ENCODE peak calls at places on chromosomes 6 and 20, in nine cellular contexts. One of them, this sample, is unnamed.

GRCh38 chr6:143059616-143060353 is 904 bp upstream of the AIG1 start:
- DNase-seq in IMR-90: peak; percentile 87
- DNase-seq in fibroblast of lung: peak; percentile 72
- DNase-seq in keratinocyte: peak; percentile 93
- DNase-seq in GM20000: peak; percentile 34
- DNase-seq in AG04450: peak; percentile 51
- DNase-seq in mesothelial cell of epicardium: no peak
- DNase-seq in heart left ventricle: no peak
- DNase-seq in RWPE2: peak; percentile 75
- DNase-seq in this sample: no peak

GRCh38 chr20:15702161-15702560 is 871.1 kb downstream of the KIF16B start:
- DNase-seq in IMR-90: peak; percentile 56
- DNase-seq in fibroblast of lung: peak; percentile 3
- DNase-seq in keratinocyte: no peak
- DNase-seq in GM20000: no peak
- DNase-seq in AG04450: no peak
- DNase-seq in mesothelial cell of epicardium: no peak
- DNase-seq in heart left ventricle: no peak
- DNase-seq in RWPE2: no peak
- DNase-seq in this sample: no peak

GRCh38 chr20:46255440-46256104 is 52.7 kb downstream of the CDH22 start:
- DNase-seq in IMR-90: no peak
- DNase-seq in fibroblast of lung: no peak
- DNase-seq in keratinocyte: peak; percentile 87
- DNase-seq in GM20000: no peak
- DNase-seq in AG04450: no peak
- DNase-seq in mesothelial cell of epicardium: peak; percentile 85
- DNase-seq in heart left ventricle: peak; percentile 64
- DNase-seq in RWPE2: peak; percentile 99
- DNase-seq in this sample: peak; percentile 48

GRCh38 chr6:142666599-142667185 is 278.3 kb downstream of the HIVEP2 start:
- DNase-seq in IMR-90: no peak
- DNase-seq in fibroblast of lung: no peak
- DNase-seq in keratinocyte: no peak
- DNase-seq in GM20000: peak; percentile 19
- DNase-seq in AG04450: no peak
- DNase-seq in mesothelial cell of epicardium: no peak
- DNase-seq in heart left ventricle: no peak
- DNase-seq in RWPE2: no peak
- DNase-seq in this sample: no peak

GRCh38 chr6:56802570-56802969 is 152.3 kb upstream of the BEND6 start:
- DNase-seq in IMR-90: peak; percentile 69
- DNase-seq in fibroblast of lung: peak; percentile 84
- DNase-seq in keratinocyte: no peak
- DNase-seq in GM20000: no peak
- DNase-seq in AG04450: no peak
- DNase-seq in mesothelial cell of epicardium: no peak
- DNase-seq in heart left ventricle: no peak
- DNase-seq in RWPE2: no peak
- DNase-seq in this sample: no peak

GRCh38 chr6:162726997-162727346 is 594 bp downstream of the PRKN start:
- DNase-seq in IMR-90: no peak
- DNase-seq in fibroblast of lung: no peak
- DNase-seq in keratinocyte: no peak
- DNase-seq in GM20000: no peak
- DNase-seq in AG04450: no peak
- DNase-seq in mesothelial cell of epicardium: no peak
- DNase-seq in heart left ventricle: no peak
- DNase-seq in RWPE2: no peak
- DNase-seq in this sample: no peak

GRCh38 chr6:111555041-111555440 is 50.6 kb downstream of the TRAF3IP2 start:
- DNase-seq in IMR-90: peak; percentile 43
- DNase-seq in fibroblast of lung: peak; percentile 70
- DNase-seq in keratinocyte: no peak
- DNase-seq in GM20000: no peak
- DNase-seq in AG04450: no peak
- DNase-seq in mesothelial cell of epicardium: no peak
- DNase-seq in heart left ventricle: no peak
- DNase-seq in RWPE2: no peak
- DNase-seq in this sample: no peak

GRCh38 chr6:39088331-39088730 is 26.7 kb downstream of the SAYSD1 start:
- DNase-seq in IMR-90: peak; percentile 68
- DNase-seq in fibroblast of lung: peak; percentile 83
- DNase-seq in keratinocyte: no peak
- DNase-seq in GM20000: no peak
- DNase-seq in AG04450: peak; percentile 55
- DNase-seq in mesothelial cell of epicardium: no peak
- DNase-seq in heart left ventricle: peak; percentile 52
- DNase-seq in RWPE2: no peak
- DNase-seq in this sample: no peak

GRCh38 chr6:150418825-150419594 is 50.2 kb downstream of the IYD start:
- DNase-seq in IMR-90: peak; percentile 36
- DNase-seq in fibroblast of lung: peak; percentile 65
- DNase-seq in keratinocyte: no peak
- DNase-seq in GM20000: peak; percentile 56
- DNase-seq in AG04450: no peak
- DNase-seq in mesothelial cell of epicardium: peak; percentile 42
- DNase-seq in heart left ventricle: peak; percentile 72
- DNase-seq in RWPE2: no peak
- DNase-seq in this sample: no peak

GRCh38 chr6:74872754-74873446 is 333.0 kb downstream of the COL12A1 start:
- DNase-seq in IMR-90: no peak
- DNase-seq in fibroblast of lung: no peak
- DNase-seq in keratinocyte: no peak
- DNase-seq in GM20000: no peak
- DNase-seq in AG04450: no peak
- DNase-seq in mesothelial cell of epicardium: no peak
- DNase-seq in heart left ventricle: no peak
- DNase-seq in RWPE2: no peak
- DNase-seq in this sample: no peak

GRCh38 chr20:6766433-6766832 is 1.1 kb upstream of the BMP2 start:
- DNase-seq in IMR-90: no peak
- DNase-seq in fibroblast of lung: no peak
- DNase-seq in keratinocyte: no peak
- DNase-seq in GM20000: no peak
- DNase-seq in AG04450: no peak
- DNase-seq in mesothelial cell of epicardium: no peak
- DNase-seq in heart left ventricle: no peak
- DNase-seq in RWPE2: no peak
- DNase-seq in this sample: no peak

GRCh38 chr6:108497883-108498282 is 62.8 kb upstream of the FOXO3 start:
- DNase-seq in IMR-90: peak; percentile 35
- DNase-seq in fibroblast of lung: peak; percentile 39
- DNase-seq in keratinocyte: no peak
- DNase-seq in GM20000: peak; percentile 26
- DNase-seq in AG04450: no peak
- DNase-seq in mesothelial cell of epicardium: no peak
- DNase-seq in heart left ventricle: no peak
- DNase-seq in RWPE2: no peak
- DNase-seq in this sample: no peak

GRCh38 chr6:125099211-125100017 is 54.2 kb upstream of the TPD52L1 start:
- DNase-seq in IMR-90: peak; percentile 50
- DNase-seq in fibroblast of lung: peak; percentile 59
- DNase-seq in keratinocyte: no peak
- DNase-seq in GM20000: no peak
- DNase-seq in AG04450: no peak
- DNase-seq in mesothelial cell of epicardium: peak; percentile 32
- DNase-seq in heart left ventricle: peak; percentile 60
- DNase-seq in RWPE2: no peak
- DNase-seq in this sample: no peak

GRCh38 chr20:49325981-49326380 is 48.1 kb upstream of the ZNFX1 start:
- DNase-seq in IMR-90: peak; percentile 16
- DNase-seq in fibroblast of lung: no peak
- DNase-seq in keratinocyte: no peak
- DNase-seq in GM20000: no peak
- DNase-seq in AG04450: no peak
- DNase-seq in mesothelial cell of epicardium: no peak
- DNase-seq in heart left ventricle: no peak
- DNase-seq in RWPE2: no peak
- DNase-seq in this sample: no peak

GRCh38 chr20:37669773-37670236 is 24.0 kb upstream of the CTNNBL1 start:
- DNase-seq in IMR-90: no peak
- DNase-seq in fibroblast of lung: no peak
- DNase-seq in keratinocyte: no peak
- DNase-seq in GM20000: no peak
- DNase-seq in AG04450: no peak
- DNase-seq in mesothelial cell of epicardium: no peak
- DNase-seq in heart left ventricle: no peak
- DNase-seq in RWPE2: no peak
- DNase-seq in this sample: no peak

GRCh38 chr6:121851056-121851455 is 415.6 kb downstream of the GJA1 start:
- DNase-seq in IMR-90: peak; percentile 17
- DNase-seq in fibroblast of lung: no peak
- DNase-seq in keratinocyte: no peak
- DNase-seq in GM20000: no peak
- DNase-seq in AG04450: no peak
- DNase-seq in mesothelial cell of epicardium: no peak
- DNase-seq in heart left ventricle: no peak
- DNase-seq in RWPE2: no peak
- DNase-seq in this sample: no peak

GRCh38 chr20:35618372-35619131 is 2.9 kb downstream of the SPAG4 start:
- DNase-seq in IMR-90: peak; percentile 23
- DNase-seq in fibroblast of lung: peak; percentile 15
- DNase-seq in keratinocyte: no peak
- DNase-seq in GM20000: peak; percentile 42
- DNase-seq in AG04450: no peak
- DNase-seq in mesothelial cell of epicardium: no peak
- DNase-seq in heart left ventricle: no peak
- DNase-seq in RWPE2: peak; percentile 86
- DNase-seq in this sample: no peak

GRCh38 chr20:49187330-49188100 is 619 bp downstream of the STAU1 start:
- DNase-seq in IMR-90: no peak
- DNase-seq in fibroblast of lung: no peak
- DNase-seq in keratinocyte: no peak
- DNase-seq in GM20000: peak; percentile 69
- DNase-seq in AG04450: no peak
- DNase-seq in mesothelial cell of epicardium: no peak
- DNase-seq in heart left ventricle: peak; percentile 24
- DNase-seq in RWPE2: peak; percentile 76
- DNase-seq in this sample: no peak

GRCh38 chr6:116210750-116211425 is 43.0 kb downstream of the TSPYL4 start:
- DNase-seq in IMR-90: peak; percentile 74
- DNase-seq in fibroblast of lung: no peak
- DNase-seq in keratinocyte: no peak
- DNase-seq in GM20000: no peak
- DNase-seq in AG04450: no peak
- DNase-seq in mesothelial cell of epicardium: no peak
- DNase-seq in heart left ventricle: peak; percentile 76
- DNase-seq in RWPE2: peak; percentile 88
- DNase-seq in this sample: no peak

GRCh38 chr6:133854633-133855598 is 34.0 kb upstream of the TCF21 start:
- DNase-seq in IMR-90: no peak
- DNase-seq in fibroblast of lung: no peak
- DNase-seq in keratinocyte: no peak
- DNase-seq in GM20000: no peak
- DNase-seq in AG04450: no peak
- DNase-seq in mesothelial cell of epicardium: no peak
- DNase-seq in heart left ventricle: no peak
- DNase-seq in RWPE2: peak; percentile 57
- DNase-seq in this sample: no peak
- TF ChIP-seq CTCF in IMR-90: peak; percentile 3
- TF ChIP-seq CTCF in fibroblast of lung: no peak
- TF ChIP-seq CTCF in keratinocyte: no peak
- TF ChIP-seq CTCF in GM20000: no peak
- TF ChIP-seq CTCF in AG04450: peak; percentile 32
- TF ChIP-seq CTCF in mesothelial cell of epicardium: no peak
- TF ChIP-seq CTCF in heart left ventricle: no peak
- TF ChIP-seq CTCF in RWPE2: peak; percentile 21
- TF ChIP-seq CTCF in this sample: no peak

GRCh38 chr20:42949865-42950264 is 239.8 kb downstream of the PTPRT start:
- DNase-seq in IMR-90: no peak
- DNase-seq in fibroblast of lung: no peak
- DNase-seq in keratinocyte: no peak
- DNase-seq in GM20000: no peak
- DNase-seq in AG04450: no peak
- DNase-seq in mesothelial cell of epicardium: no peak
- DNase-seq in heart left ventricle: no peak
- DNase-seq in RWPE2: no peak
- DNase-seq in this sample: no peak
- TF ChIP-seq CTCF in IMR-90: no peak
- TF ChIP-seq CTCF in fibroblast of lung: no peak
- TF ChIP-seq CTCF in keratinocyte: no peak
- TF ChIP-seq CTCF in GM20000: no peak
- TF ChIP-seq CTCF in AG04450: no peak
- TF ChIP-seq CTCF in mesothelial cell of epicardium: no peak
- TF ChIP-seq CTCF in heart left ventricle: no peak
- TF ChIP-seq CTCF in RWPE2: no peak
- TF ChIP-seq CTCF in this sample: no peak

GRCh38 chr6:139117734-139118133 is 17.1 kb upstream of the HECA start:
- DNase-seq in IMR-90: no peak
- DNase-seq in fibroblast of lung: no peak
- DNase-seq in keratinocyte: no peak
- DNase-seq in GM20000: no peak
- DNase-seq in AG04450: no peak
- DNase-seq in mesothelial cell of epicardium: no peak
- DNase-seq in heart left ventricle: no peak
- DNase-seq in RWPE2: no peak
- DNase-seq in this sample: no peak
- TF ChIP-seq CTCF in IMR-90: peak; percentile 8
- TF ChIP-seq CTCF in fibroblast of lung: no peak
- TF ChIP-seq CTCF in keratinocyte: no peak
- TF ChIP-seq CTCF in GM20000: no peak
- TF ChIP-seq CTCF in AG04450: peak; percentile 35
- TF ChIP-seq CTCF in mesothelial cell of epicardium: no peak
- TF ChIP-seq CTCF in heart left ventricle: no peak
- TF ChIP-seq CTCF in RWPE2: peak; percentile 20
- TF ChIP-seq CTCF in this sample: no peak

GRCh38 chr6:2514965-2515543 is 235.7 kb downstream of the MYLK4 start:
- DNase-seq in IMR-90: no peak
- DNase-seq in fibroblast of lung: no peak
- DNase-seq in keratinocyte: no peak
- DNase-seq in GM20000: no peak
- DNase-seq in AG04450: no peak
- DNase-seq in mesothelial cell of epicardium: no peak
- DNase-seq in heart left ventricle: no peak
- DNase-seq in RWPE2: no peak
- DNase-seq in this sample: no peak

GRCh38 chr6:2510341-2510740 is 240.4 kb downstream of the MYLK4 start:
- DNase-seq in IMR-90: no peak
- DNase-seq in fibroblast of lung: peak; percentile 49
- DNase-seq in keratinocyte: no peak
- DNase-seq in GM20000: no peak
- DNase-seq in AG04450: no peak
- DNase-seq in mesothelial cell of epicardium: no peak
- DNase-seq in heart left ventricle: no peak
- DNase-seq in RWPE2: no peak
- DNase-seq in this sample: no peak

GRCh38 chr6:2518029-2518428 is 232.7 kb downstream of the MYLK4 start:
- DNase-seq in IMR-90: no peak
- DNase-seq in fibroblast of lung: no peak
- DNase-seq in keratinocyte: no peak
- DNase-seq in GM20000: no peak
- DNase-seq in AG04450: no peak
- DNase-seq in mesothelial cell of epicardium: no peak
- DNase-seq in heart left ventricle: no peak
- DNase-seq in RWPE2: no peak
- DNase-seq in this sample: no peak

DNA sequence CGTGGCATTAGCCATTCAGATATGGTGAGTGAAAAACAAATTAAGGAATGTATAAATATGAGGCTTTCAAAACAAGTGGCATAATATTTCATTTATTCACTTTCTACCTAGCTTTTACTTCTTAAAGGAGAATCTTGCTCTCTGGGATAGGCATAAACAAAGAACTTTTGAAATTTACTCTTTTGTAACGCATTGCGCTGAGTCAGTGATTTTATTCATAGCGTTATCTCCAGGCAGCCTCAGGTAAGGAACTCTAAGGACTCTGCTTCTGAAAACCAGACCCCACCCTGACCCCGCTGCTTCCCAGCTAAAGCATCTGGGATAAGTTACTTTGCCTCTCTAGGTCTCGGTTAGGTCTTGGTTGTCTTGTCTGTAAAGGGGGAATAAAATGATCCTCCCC is 234.7 kb downstream of the MYLK4 start:
- DNase-seq in IMR-90: no peak
- DNase-seq in fibroblast of lung: no peak
- DNase-seq in keratinocyte: no peak
- DNase-seq in GM20000: no peak
- DNase-seq in AG04450: no peak
- DNase-seq in mesothelial cell of epicardium: no peak
- DNase-seq in heart left ventricle: no peak
- DNase-seq in RWPE2: no peak
- DNase-seq in this sample: no peak
- TF ChIP-seq CTCF in IMR-90: no peak
- TF ChIP-seq CTCF in fibroblast of lung: no peak
- TF ChIP-seq CTCF in keratinocyte: no peak
- TF ChIP-seq CTCF in GM20000: no peak
- TF ChIP-seq CTCF in AG04450: no peak
- TF ChIP-seq CTCF in mesothelial cell of epicardium: no peak
- TF ChIP-seq CTCF in heart left ventricle: no peak
- TF ChIP-seq CTCF in RWPE2: no peak
- TF ChIP-seq CTCF in this sample: no peak

This sample was measured in omental fat pad.